ENCODE peak calls at places on chromosome 2, in six cellular contexts. One of them, this sample, is unnamed.

GRCh38 chr2:38788306-38788705 is 10.3 kb downstream of the GEMIN6 start:
- DNase-seq in naive thymus-derived CD4-positive, alpha-beta T cell: no peak
- DNase-seq in NCI-H345: no peak
- DNase-seq in IMR-90: no peak
- DNase-seq in HCEC 1CT: no peak
- DNase-seq in HS-5: no peak
- DNase-seq in this sample: no peak

GRCh38 chr2:168336786-168337388 is 89.5 kb upstream of the STK39 start:
- DNase-seq in naive thymus-derived CD4-positive, alpha-beta T cell: peak
- DNase-seq in NCI-H345: peak
- DNase-seq in IMR-90: no peak
- DNase-seq in HCEC 1CT: no peak
- DNase-seq in HS-5: no peak
- DNase-seq in this sample: peak

GRCh38 chr2:69634197-69634821 is 9.2 kb downstream of the AAK1 start:
- DNase-seq in naive thymus-derived CD4-positive, alpha-beta T cell: no peak
- DNase-seq in NCI-H345: no peak
- DNase-seq in IMR-90: peak
- DNase-seq in HCEC 1CT: no peak
- DNase-seq in HS-5: no peak
- DNase-seq in this sample: no peak

GRCh38 chr2:45652090-45653050 is 895 bp downstream of the PRKCE start:
- DNase-seq in naive thymus-derived CD4-positive, alpha-beta T cell: no peak
- DNase-seq in NCI-H345: peak
- DNase-seq in IMR-90: peak
- DNase-seq in HCEC 1CT: peak
- DNase-seq in HS-5: no peak
- DNase-seq in this sample: peak

GRCh38 chr2:237603718-237604362 is 13.3 kb upstream of the RAB17 start:
- DNase-seq in naive thymus-derived CD4-positive, alpha-beta T cell: peak
- DNase-seq in NCI-H345: no peak
- DNase-seq in IMR-90: peak
- DNase-seq in HCEC 1CT: peak
- DNase-seq in HS-5: no peak
- DNase-seq in this sample: peak

GRCh38 chr2:127421871-127422618 is 3.8 kb downstream of the PROC start:
- DNase-seq in naive thymus-derived CD4-positive, alpha-beta T cell: no peak
- DNase-seq in NCI-H345: no peak
- DNase-seq in IMR-90: no peak
- DNase-seq in HCEC 1CT: no peak
- DNase-seq in HS-5: no peak
- DNase-seq in this sample: no peak

GRCh38 chr2:69177063-69177771 is 164.2 kb downstream of the ANTXR1 start:
- DNase-seq in naive thymus-derived CD4-positive, alpha-beta T cell: no peak
- DNase-seq in NCI-H345: no peak
- DNase-seq in IMR-90: peak
- DNase-seq in HCEC 1CT: peak
- DNase-seq in HS-5: peak
- DNase-seq in this sample: peak

GRCh38 chr2:217954051-217954450 is 48.7 kb downstream of the TNS1 start:
- DNase-seq in naive thymus-derived CD4-positive, alpha-beta T cell: no peak
- DNase-seq in NCI-H345: no peak
- DNase-seq in IMR-90: no peak
- DNase-seq in HCEC 1CT: no peak
- DNase-seq in HS-5: no peak
- DNase-seq in this sample: no peak

GRCh38 chr2:64626146-64626809 is 27.4 kb downstream of the SERTAD2 start:
- DNase-seq in naive thymus-derived CD4-positive, alpha-beta T cell: no peak
- DNase-seq in NCI-H345: no peak
- DNase-seq in IMR-90: no peak
- DNase-seq in HCEC 1CT: no peak
- DNase-seq in HS-5: no peak
- DNase-seq in this sample: no peak

GRCh38 chr2:119102964-119103363 is 55.6 kb downstream of the C1QL2 start:
- DNase-seq in naive thymus-derived CD4-positive, alpha-beta T cell: no peak
- DNase-seq in NCI-H345: no peak
- DNase-seq in IMR-90: no peak
- DNase-seq in HCEC 1CT: no peak
- DNase-seq in HS-5: no peak
- DNase-seq in this sample: no peak

GRCh38 chr2:119735565-119735964 is 24.2 kb upstream of the PTPN4 start:
- DNase-seq in naive thymus-derived CD4-positive, alpha-beta T cell: no peak
- DNase-seq in NCI-H345: no peak
- DNase-seq in IMR-90: no peak
- DNase-seq in HCEC 1CT: no peak
- DNase-seq in HS-5: no peak
- DNase-seq in this sample: no peak

GRCh38 chr2:227238242-227239237 is 74.1 kb downstream of the COL4A3 start:
- DNase-seq in naive thymus-derived CD4-positive, alpha-beta T cell: peak
- DNase-seq in NCI-H345: peak
- DNase-seq in IMR-90: peak
- DNase-seq in HCEC 1CT: peak
- DNase-seq in HS-5: peak
- DNase-seq in this sample: peak

GRCh38 chr2:168736636-168737424 is 65.6 kb upstream of the NOSTRIN start:
- DNase-seq in naive thymus-derived CD4-positive, alpha-beta T cell: no peak
- DNase-seq in NCI-H345: no peak
- DNase-seq in IMR-90: no peak
- DNase-seq in HCEC 1CT: no peak
- DNase-seq in HS-5: no peak
- DNase-seq in this sample: no peak

GRCh38 chr2:207311316-207312005 is 145.7 kb upstream of the KLF7 start:
- DNase-seq in naive thymus-derived CD4-positive, alpha-beta T cell: no peak
- DNase-seq in NCI-H345: no peak
- DNase-seq in IMR-90: peak
- DNase-seq in HCEC 1CT: peak
- DNase-seq in HS-5: peak
- DNase-seq in this sample: peak

GRCh38 chr2:191836471-191836852 is 10.4 kb downstream of the CAVIN2 start:
- DNase-seq in naive thymus-derived CD4-positive, alpha-beta T cell: no peak
- DNase-seq in NCI-H345: no peak
- DNase-seq in IMR-90: no peak
- DNase-seq in HCEC 1CT: no peak
- DNase-seq in HS-5: no peak
- DNase-seq in this sample: no peak

GRCh38 chr2:240196716-240197438 is 56.4 kb upstream of the OTOS start:
- DNase-seq in naive thymus-derived CD4-positive, alpha-beta T cell: no peak
- DNase-seq in NCI-H345: no peak
- DNase-seq in IMR-90: no peak
- DNase-seq in HCEC 1CT: no peak
- DNase-seq in HS-5: no peak
- DNase-seq in this sample: no peak

GRCh38 chr2:138711812-138712211 is 68.4 kb downstream of the NXPH2 start:
- DNase-seq in naive thymus-derived CD4-positive, alpha-beta T cell: no peak
- DNase-seq in NCI-H345: no peak
- DNase-seq in IMR-90: no peak
- DNase-seq in HCEC 1CT: no peak
- DNase-seq in HS-5: no peak
- DNase-seq in this sample: peak

GRCh38 chr2:96116879-96117533 is 635 bp upstream of the ADRA2B start:
- DNase-seq in naive thymus-derived CD4-positive, alpha-beta T cell: peak
- DNase-seq in NCI-H345: peak
- DNase-seq in IMR-90: peak
- DNase-seq in HCEC 1CT: no peak
- DNase-seq in HS-5: peak
- DNase-seq in this sample: peak

This sample was measured in ELR.